ENCODE peak calls at places on chromosomes 1 and 21, in nine cellular contexts. Z is progenitor cell of endocrine pancreas; J is activated naive CD4-positive, alpha-beta T cell treated with anti-CD3 and anti-CD28 coated beads, Interleukin-2, amount 50 U/mL, for 72 hours; K is memory B cell; Q is GM12891; V is NCI-H1105; Y is fibroblast of lung; U is stimulated activated naive CD8-positive, alpha-beta T cell treated with anti-CD3 and anti-CD28 coated beads, Interleukin-15, amount 100 ng/mL, for 72 hours; O is left cardiac atrium. H is an unnamed sample.

GRCh38 chr1:48019714-48020315 is 22.6 kb upstream of the TRABD2B start:
- DNase-seq in Z (no peak), J (no peak), K (no peak), Q (no peak), V (no peak), Y (no peak), U (no peak), O (peak), H (peak)

GRCh38 chr1:67608661-67609571 is 76.1 kb upstream of the GADD45A start:
- DNase-seq in Z (no peak), J (no peak), K (no peak), Q (no peak), V (no peak), Y (no peak), U (no peak), O (no peak), H (no peak)

GRCh38 chr1:38559180-38559874 is 300.2 kb downstream of the RRAGC start:
- DNase-seq in Z (no peak), J (peak), K (peak), Q (peak), V (no peak), Y (no peak), U (peak), O (peak), H (no peak)

GRCh38 chr1:182718311-182718710 is 33.9 kb upstream of the RGS8 start:
- DNase-seq in Z (no peak), J (no peak), K (no peak), Q (no peak), V (no peak), Y (no peak), U (peak), O (no peak), H (no peak)

GRCh38 chr1:8560611-8561544 is 243.0 kb downstream of the SLC45A1 start:
- DNase-seq in Z (no peak), J (no peak), K (no peak), Q (no peak), V (peak), Y (peak), U (no peak), O (no peak), H (no peak)

GRCh38 chr1:175548774-175549173 is 194.6 kb downstream of the TNR start:
- DNase-seq in Z (no peak), J (no peak), K (no peak), Q (no peak), V (no peak), Y (peak), U (no peak), O (peak), H (no peak)

GRCh38 chr1:52588027-52588426 is 14.1 kb upstream of the GPX7 start:
- DNase-seq in Z (no peak), J (no peak), K (no peak), Q (no peak), V (no peak), Y (no peak), U (no peak), O (no peak), H (no peak)

GRCh38 chr1:12180315-12180714 is 13.5 kb downstream of the TNFRSF1B start:
- DNase-seq in Z (no peak), J (no peak), K (no peak), Q (no peak), V (no peak), Y (no peak), U (no peak), O (peak), H (peak)

GRCh38 chr1:65490231-65491009 is 70.0 kb downstream of the LEPR start:
- DNase-seq in Z (no peak), J (no peak), K (no peak), Q (no peak), V (no peak), Y (no peak), U (no peak), O (no peak), H (no peak)

GRCh38 chr1:52771384-52771783 is 45.1 kb downstream of the ZYG11B start:
- DNase-seq in Z (no peak), J (no peak), K (no peak), Q (no peak), V (no peak), Y (peak), U (no peak), O (no peak), H (no peak)

GRCh38 chr1:51220548-51220947 is 15.5 kb upstream of the RNF11 start:
- DNase-seq in Z (no peak), J (no peak), K (no peak), Q (no peak), V (no peak), Y (no peak), U (no peak), O (no peak), H (no peak)

GRCh38 chr1:176111835-176112234 is 95.3 kb downstream of the COP1 start:
- DNase-seq in Z (no peak), J (no peak), K (no peak), Q (no peak), V (no peak), Y (peak), U (no peak), O (no peak), H (no peak)

GRCh38 chr1:161792740-161793139 is 26.6 kb downstream of the ATF6 start:
- DNase-seq in Z (no peak), J (no peak), K (no peak), Q (no peak), V (peak), Y (peak), U (no peak), O (no peak), H (no peak)

GRCh38 chr1:87805661-87806376 is 477.1 kb downstream of the LMO4 start:
- DNase-seq in Z (no peak), J (no peak), K (no peak), Q (no peak), V (no peak), Y (peak), U (no peak), O (no peak), H (no peak)

GRCh38 chr1:107529511-107530149 is 388.8 kb downstream of the NTNG1 start:
- DNase-seq in Z (no peak), J (no peak), K (peak), Q (peak), V (peak), Y (peak), U (no peak), O (no peak), H (peak)

GRCh38 chr1:46466477-46467182 is 23.0 kb upstream of the DMBX1 start:
- DNase-seq in Z (no peak), J (no peak), K (no peak), Q (no peak), V (peak), Y (peak), U (no peak), O (peak), H (peak)

GRCh38 chr1:40270152-40270834 is 12.3 kb downstream of the ZMPSTE24 start:
- DNase-seq in Z (no peak), J (no peak), K (no peak), Q (no peak), V (no peak), Y (peak), U (no peak), O (no peak), H (no peak)

GRCh38 chr1:17347769-17348592 is 24.0 kb upstream of the PADI6 start:
- DNase-seq in Z (no peak), J (peak), K (no peak), Q (no peak), V (no peak), Y (peak), U (no peak), O (no peak), H (no peak)

GRCh38 chr1:232925421-232926202 is 24.8 kb upstream of the NTPCR start:
- DNase-seq in Z (no peak), J (no peak), K (no peak), Q (no peak), V (no peak), Y (no peak), U (no peak), O (no peak), H (no peak)

GRCh38 chr1:173420330-173420806 is 56.8 kb upstream of the PRDX6 start:
- DNase-seq in Z (peak), J (no peak), K (peak), Q (no peak), V (peak), Y (peak), U (peak), O (peak), H (peak)

GRCh38 chr1:227928811-227929375 is 18.8 kb downstream of the WNT9A start:
- DNase-seq in Z (no peak), J (no peak), K (no peak), Q (no peak), V (no peak), Y (no peak), U (no peak), O (peak), H (no peak)

GRCh38 chr1:205499789-205500188 is 4.7 kb upstream of the CDK18 start:
- DNase-seq in Z (no peak), J (no peak), K (no peak), Q (no peak), V (no peak), Y (no peak), U (no peak), O (no peak), H (no peak)

GRCh38 chr1:185666582-185666981 is 67.6 kb upstream of the HMCN1 start:
- DNase-seq in Z (no peak), J (no peak), K (no peak), Q (no peak), V (no peak), Y (no peak), U (no peak), O (no peak), H (no peak)

GRCh38 chr21:32022141-32022540 is 149.3 kb downstream of the HUNK start:
- DNase-seq in Z (no peak), J (no peak), K (no peak), Q (no peak), V (no peak), Y (no peak), U (no peak), O (no peak), H (no peak)

GRCh38 chr1:31239653-31240241 is at the start of gene NKAIN1:
- DNase-seq in Z (peak), J (no peak), K (no peak), Q (no peak), V (peak), Y (peak), U (no peak), O (no peak), H (peak)

GRCh38 chr1:39406533-39407478 is 84.6 kb upstream of the BMP8A start:
- DNase-seq in Z (no peak), J (no peak), K (no peak), Q (no peak), V (no peak), Y (peak), U (no peak), O (no peak), H (no peak)